ENCODE peak calls at places on chromosomes 7 and 10, in eight cellular contexts. One of them, this sample, is unnamed.

GRCh38 chr10:47025540-47026300 is 114.5 kb downstream of the PTPN20 start:
- DNase-seq in cardiac muscle cell: no peak
- DNase-seq in retinal pigment epithelial cell: no peak
- DNase-seq in epithelial cell of esophagus: no peak
- DNase-seq in tibial artery: peak
- DNase-seq in cardiac fibroblast: peak
- DNase-seq in HFF-Myc: no peak
- DNase-seq in Peyer's patch: no peak
- DNase-seq in this sample: peak

GRCh38 chr10:88390041-88390440 is 193.1 kb downstream of the RNLS start:
- DNase-seq in cardiac fibroblast: no peak
- DNase-seq in epithelial cell of esophagus: no peak
- DNase-seq in cardiac muscle cell: no peak
- DNase-seq in HFF-Myc: no peak
- DNase-seq in Peyer's patch: no peak
- DNase-seq in tibial artery: no peak
- DNase-seq in retinal pigment epithelial cell: no peak
- DNase-seq in this sample: no peak

GRCh38 chr10:76558586-76558985 is 1079.0 kb downstream of the KCNMA1 start:
- DNase-seq in retinal pigment epithelial cell: peak
- DNase-seq in Peyer's patch: peak
- DNase-seq in HFF-Myc: no peak
- DNase-seq in cardiac fibroblast: peak
- DNase-seq in epithelial cell of esophagus: peak
- DNase-seq in cardiac muscle cell: no peak
- DNase-seq in tibial artery: peak
- DNase-seq in this sample: no peak

GRCh38 chr7:34842782-34843181 is 184.8 kb downstream of the NPSR1 start:
- DNase-seq in HFF-Myc: no peak
- DNase-seq in epithelial cell of esophagus: no peak
- DNase-seq in cardiac muscle cell: no peak
- DNase-seq in retinal pigment epithelial cell: no peak
- DNase-seq in tibial artery: no peak
- DNase-seq in Peyer's patch: no peak
- DNase-seq in cardiac fibroblast: peak
- DNase-seq in this sample: no peak

GRCh38 chr10:110648743-110649651 is 4.9 kb downstream of the RBM20 start:
- DNase-seq in cardiac fibroblast: no peak
- DNase-seq in retinal pigment epithelial cell: no peak
- DNase-seq in cardiac muscle cell: no peak
- DNase-seq in tibial artery: no peak
- DNase-seq in Peyer's patch: no peak
- DNase-seq in HFF-Myc: no peak
- DNase-seq in epithelial cell of esophagus: peak
- DNase-seq in this sample: no peak

GRCh38 chr10:100993986-100994708 is 5.5 kb upstream of the LZTS2 start:
- DNase-seq in retinal pigment epithelial cell: no peak
- DNase-seq in tibial artery: no peak
- DNase-seq in Peyer's patch: no peak
- DNase-seq in epithelial cell of esophagus: peak
- DNase-seq in cardiac muscle cell: peak
- DNase-seq in cardiac fibroblast: peak
- DNase-seq in HFF-Myc: no peak
- DNase-seq in this sample: no peak

GRCh38 chr10:99234067-99234738 is 1.4 kb downstream of the HPSE2 start:
- DNase-seq in tibial artery: peak
- DNase-seq in epithelial cell of esophagus: peak
- DNase-seq in HFF-Myc: no peak
- DNase-seq in Peyer's patch: peak
- DNase-seq in cardiac muscle cell: peak
- DNase-seq in cardiac fibroblast: peak
- DNase-seq in retinal pigment epithelial cell: no peak
- DNase-seq in this sample: peak

GRCh38 chr7:3217166-3217565 is 83.9 kb upstream of the SDK1 start:
- DNase-seq in Peyer's patch: no peak
- DNase-seq in tibial artery: no peak
- DNase-seq in cardiac fibroblast: peak
- DNase-seq in epithelial cell of esophagus: no peak
- DNase-seq in retinal pigment epithelial cell: no peak
- DNase-seq in HFF-Myc: no peak
- DNase-seq in cardiac muscle cell: peak
- DNase-seq in this sample: no peak

GRCh38 chr7:138499340-138499739 is 39.3 kb downstream of the TRIM24 start:
- DNase-seq in retinal pigment epithelial cell: no peak
- DNase-seq in Peyer's patch: no peak
- DNase-seq in HFF-Myc: no peak
- DNase-seq in tibial artery: no peak
- DNase-seq in cardiac muscle cell: no peak
- DNase-seq in epithelial cell of esophagus: no peak
- DNase-seq in cardiac fibroblast: no peak
- DNase-seq in this sample: no peak

GRCh38 chr7:116524609-116525297 is at the start of gene CAV1:
- DNase-seq in cardiac fibroblast: peak
- DNase-seq in HFF-Myc: peak
- DNase-seq in epithelial cell of esophagus: peak
- DNase-seq in tibial artery: peak
- DNase-seq in cardiac muscle cell: peak
- DNase-seq in retinal pigment epithelial cell: peak
- DNase-seq in Peyer's patch: peak
- DNase-seq in this sample: no peak

GRCh38 chr7:79806161-79806734 is 328.4 kb upstream of the GNAI1 start:
- DNase-seq in tibial artery: no peak
- DNase-seq in Peyer's patch: no peak
- DNase-seq in retinal pigment epithelial cell: no peak
- DNase-seq in cardiac muscle cell: no peak
- DNase-seq in cardiac fibroblast: peak
- DNase-seq in HFF-Myc: peak
- DNase-seq in epithelial cell of esophagus: peak
- DNase-seq in this sample: no peak

GRCh38 chr10:72242675-72243074 is 26.6 kb upstream of the ASCC1 start:
- DNase-seq in epithelial cell of esophagus: no peak
- DNase-seq in cardiac muscle cell: no peak
- DNase-seq in HFF-Myc: no peak
- DNase-seq in Peyer's patch: peak
- DNase-seq in tibial artery: peak
- DNase-seq in cardiac fibroblast: peak
- DNase-seq in retinal pigment epithelial cell: no peak
- DNase-seq in this sample: no peak

GRCh38 chr7:159049266-159050025 is 95.2 kb downstream of the VIPR2 start:
- DNase-seq in cardiac fibroblast: no peak
- DNase-seq in retinal pigment epithelial cell: no peak
- DNase-seq in cardiac muscle cell: no peak
- DNase-seq in epithelial cell of esophagus: no peak
- DNase-seq in tibial artery: no peak
- DNase-seq in HFF-Myc: no peak
- DNase-seq in Peyer's patch: peak
- DNase-seq in this sample: no peak

GRCh38 chr10:48667960-48668541 is 16.6 kb upstream of the WDFY4 start:
- DNase-seq in tibial artery: no peak
- DNase-seq in epithelial cell of esophagus: no peak
- DNase-seq in HFF-Myc: no peak
- DNase-seq in retinal pigment epithelial cell: no peak
- DNase-seq in cardiac muscle cell: no peak
- DNase-seq in cardiac fibroblast: no peak
- DNase-seq in Peyer's patch: peak
- DNase-seq in this sample: no peak

GRCh38 chr7:116772423-116772852 is 89.9 kb upstream of the CAPZA2 start:
- DNase-seq in epithelial cell of esophagus: peak
- DNase-seq in cardiac fibroblast: peak
- DNase-seq in tibial artery: no peak
- DNase-seq in Peyer's patch: no peak
- DNase-seq in HFF-Myc: peak
- DNase-seq in retinal pigment epithelial cell: no peak
- DNase-seq in cardiac muscle cell: no peak
- DNase-seq in this sample: no peak

GRCh38 chr10:17088118-17088806 is 41.3 kb downstream of the CUBN start:
- DNase-seq in tibial artery: no peak
- DNase-seq in epithelial cell of esophagus: peak
- DNase-seq in cardiac muscle cell: no peak
- DNase-seq in HFF-Myc: no peak
- DNase-seq in cardiac fibroblast: peak
- DNase-seq in Peyer's patch: no peak
- DNase-seq in retinal pigment epithelial cell: no peak
- DNase-seq in this sample: no peak

GRCh38 chr10:14782691-14783363 is 8.1 kb upstream of the FAM107B start:
- DNase-seq in tibial artery: no peak
- DNase-seq in epithelial cell of esophagus: peak
- DNase-seq in HFF-Myc: no peak
- DNase-seq in cardiac muscle cell: no peak
- DNase-seq in cardiac fibroblast: peak
- DNase-seq in Peyer's patch: peak
- DNase-seq in retinal pigment epithelial cell: no peak
- DNase-seq in this sample: no peak

DNA sequence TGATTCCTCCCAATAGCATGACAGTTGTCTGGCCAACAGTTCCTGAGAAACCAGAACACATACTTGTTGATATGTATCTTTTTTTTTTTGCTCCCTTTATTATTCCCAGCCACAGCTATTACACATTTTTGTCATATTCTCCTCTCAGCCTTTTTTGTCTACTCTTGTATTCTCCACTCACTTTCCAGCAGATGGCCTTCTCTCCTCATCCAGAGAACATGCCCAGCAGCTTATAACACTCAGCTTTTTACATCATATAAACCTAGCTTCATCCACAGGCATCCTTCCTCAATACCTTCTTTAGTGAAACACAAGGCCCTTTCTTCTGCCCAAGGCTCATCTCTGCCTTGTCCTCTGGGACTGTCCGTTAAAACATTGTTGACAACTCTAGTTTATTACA is 101.7 kb downstream of the ORC5 start:
- DNase-seq in cardiac fibroblast: peak
- DNase-seq in HFF-Myc: no peak
- DNase-seq in tibial artery: no peak
- DNase-seq in retinal pigment epithelial cell: peak
- DNase-seq in epithelial cell of esophagus: peak
- DNase-seq in cardiac muscle cell: no peak
- DNase-seq in Peyer's patch: no peak
- DNase-seq in this sample: no peak
- TF ChIP-seq CTCF in cardiac fibroblast: peak
- TF ChIP-seq CTCF in HFF-Myc: no peak
- TF ChIP-seq CTCF in tibial artery: no peak
- TF ChIP-seq CTCF in retinal pigment epithelial cell: peak
- TF ChIP-seq CTCF in epithelial cell of esophagus: no peak
- TF ChIP-seq CTCF in cardiac muscle cell: peak
- TF ChIP-seq CTCF in Peyer's patch: no peak
- TF ChIP-seq CTCF in this sample: no peak

DNA sequence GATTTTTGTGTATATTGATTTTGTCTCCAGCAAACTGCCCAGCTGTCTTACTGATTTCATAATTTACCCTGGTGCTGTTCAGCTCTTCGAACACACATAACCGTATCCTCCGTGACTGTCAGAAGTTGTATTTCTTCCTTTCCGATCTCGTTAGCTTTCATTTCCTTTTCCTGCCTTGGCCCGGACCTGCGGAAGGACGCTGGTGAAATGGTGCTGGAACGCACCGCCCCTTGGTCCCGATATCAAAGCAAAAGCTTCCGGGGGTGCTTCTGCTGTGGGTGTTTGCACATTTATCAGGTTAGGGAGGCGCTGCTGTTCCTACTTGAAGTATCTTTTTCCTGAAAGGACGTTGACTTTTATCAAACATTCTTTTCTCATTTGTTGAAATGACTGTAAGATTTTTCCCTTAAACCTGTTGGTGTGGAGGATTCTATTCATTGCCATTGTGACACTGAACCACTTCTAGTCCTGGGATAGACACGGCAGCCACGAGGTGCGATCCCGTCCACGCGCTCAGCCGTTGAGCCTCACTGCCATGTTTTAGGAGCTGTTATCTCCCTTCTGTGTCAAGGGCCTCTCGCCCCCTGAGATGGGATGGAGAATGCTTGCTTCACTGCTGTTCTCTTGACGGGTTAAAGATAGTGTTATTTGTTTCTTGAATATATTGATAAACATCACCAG is 72.6 kb downstream of the FOXL3 start:
- DNase-seq in cardiac fibroblast: peak
- DNase-seq in cardiac muscle cell: no peak
- DNase-seq in retinal pigment epithelial cell: no peak
- DNase-seq in tibial artery: no peak
- DNase-seq in HFF-Myc: no peak
- DNase-seq in Peyer's patch: peak
- DNase-seq in epithelial cell of esophagus: peak
- DNase-seq in this sample: peak
- TF ChIP-seq CTCF in cardiac fibroblast: no peak
- TF ChIP-seq CTCF in cardiac muscle cell: no peak
- TF ChIP-seq CTCF in retinal pigment epithelial cell: no peak
- TF ChIP-seq CTCF in tibial artery: no peak
- TF ChIP-seq CTCF in HFF-Myc: no peak
- TF ChIP-seq CTCF in Peyer's patch: no peak
- TF ChIP-seq CTCF in epithelial cell of esophagus: no peak
- TF ChIP-seq CTCF in this sample: no peak

GRCh38 chr7:130910949-130911944 is 177.2 kb upstream of the KLF14 start:
- DNase-seq in retinal pigment epithelial cell: no peak
- DNase-seq in cardiac muscle cell: no peak
- DNase-seq in Peyer's patch: no peak
- DNase-seq in tibial artery: no peak
- DNase-seq in HFF-Myc: no peak
- DNase-seq in epithelial cell of esophagus: peak
- DNase-seq in cardiac fibroblast: peak
- DNase-seq in this sample: no peak
- TF ChIP-seq CTCF in retinal pigment epithelial cell: no peak
- TF ChIP-seq CTCF in cardiac muscle cell: no peak
- TF ChIP-seq CTCF in Peyer's patch: no peak
- TF ChIP-seq CTCF in tibial artery: no peak
- TF ChIP-seq CTCF in HFF-Myc: no peak
- TF ChIP-seq CTCF in epithelial cell of esophagus: no peak
- TF ChIP-seq CTCF in cardiac fibroblast: no peak
- TF ChIP-seq CTCF in this sample: no peak

GRCh38 chr7:130394421-130395188 is 14.3 kb downstream of the CPA1 start:
- DNase-seq in retinal pigment epithelial cell: no peak
- DNase-seq in cardiac muscle cell: no peak
- DNase-seq in epithelial cell of esophagus: no peak
- DNase-seq in cardiac fibroblast: no peak
- DNase-seq in tibial artery: no peak
- DNase-seq in Peyer's patch: no peak
- DNase-seq in HFF-Myc: no peak
- DNase-seq in this sample: no peak
- TF ChIP-seq CTCF in retinal pigment epithelial cell: no peak
- TF ChIP-seq CTCF in cardiac muscle cell: no peak
- TF ChIP-seq CTCF in epithelial cell of esophagus: no peak
- TF ChIP-seq CTCF in cardiac fibroblast: no peak
- TF ChIP-seq CTCF in tibial artery: no peak
- TF ChIP-seq CTCF in Peyer's patch: no peak
- TF ChIP-seq CTCF in HFF-Myc: no peak
- TF ChIP-seq CTCF in this sample: no peak

This sample was measured in CD14-positive monocyte.